ENCODE peak calls at places on chromosomes 2 and 18, in nine cellular contexts. E, O, T, J, X, P, F, U and W are unnamed samples.

GRCh38 chr18:10724666-10725065 is 198.8 kb downstream of the NAPG start:
- DNase-seq in O (no peak), X (no peak), J (no peak), E (no peak), T (no peak), U (no peak), F (no peak), P (no peak), W (no peak)

GRCh38 chr2:135245055-135245454 is 193.0 kb downstream of the RAB3GAP1 start:
- DNase-seq in T (peak; percentile 58), O (no peak), J (peak; percentile 73), E (peak; percentile 9), P (no peak), X (no peak), F (no peak), U (peak; percentile 15), W (no peak)

GRCh38 chr2:191478754-191479679 is 198.9 kb upstream of the NABP1 start:
- DNase-seq in X (peak; percentile 68), T (no peak), E (no peak), P (peak; percentile 81), F (peak; percentile 36), J (no peak), O (no peak), U (no peak), W (no peak)

GRCh38 chr2:96409543-96410184 is 74.1 kb downstream of the NCAPH start:
- DNase-seq in U (no peak), F (peak; percentile 43), X (no peak), J (peak; percentile 77), P (no peak), O (no peak), E (no peak), T (no peak), W (no peak)

GRCh38 chr2:175690113-175690716 is 311.9 kb downstream of the LNPK start:
- DNase-seq in O (peak; percentile 9), P (no peak), J (peak; percentile 55), T (no peak), F (no peak), X (peak; percentile 79), E (peak; percentile 8), U (peak; percentile 6), W (peak; percentile 55)

GRCh38 chr2:192197387-192197786 is 2.7 kb upstream of the TMEFF2 start:
- DNase-seq in F (no peak), E (no peak), U (no peak), T (no peak), X (no peak), P (no peak), O (no peak), J (no peak), W (no peak)

GRCh38 chr2:108911401-108911800 is 77.6 kb downstream of the EDAR start:
- DNase-seq in O (no peak), E (no peak), P (peak; percentile 2), F (no peak), J (no peak), T (peak; percentile 22), X (no peak), U (no peak), W (no peak)

GRCh38 chr2:218332920-218333645 is 23.6 kb upstream of the CATIP start:
- DNase-seq in O (no peak), E (no peak), X (no peak), J (no peak), U (no peak), P (no peak), T (no peak), F (no peak), W (no peak)

GRCh38 chr2:170929686-170930050 is 615 bp downstream of the GORASP2 start:
- DNase-seq in E (peak; percentile 56), F (peak; percentile 36), P (peak; percentile 74), X (peak; percentile 84), T (peak; percentile 67), U (peak; percentile 27), O (peak; percentile 36), J (peak; percentile 41), W (no peak)

GRCh38 chr2:175430236-175430635 is 248.7 kb upstream of the ATP5MC3 start:
- DNase-seq in U (no peak), T (no peak), P (no peak), X (no peak), E (no peak), F (no peak), O (no peak), J (no peak), W (no peak)

GRCh38 chr2:235492850-235493344 is 946 bp upstream of the AGAP1 start:
- DNase-seq in X (no peak), F (peak; percentile 30), T (no peak), U (no peak), J (peak; percentile 44), O (no peak), P (no peak), E (no peak), W (no peak)

GRCh38 chr2:51379997-51380396 is 348.1 kb upstream of the NRXN1 start:
- DNase-seq in P (no peak), O (no peak), J (no peak), U (no peak), E (no peak), F (no peak), X (no peak), T (no peak), W (no peak)